ENCODE peak calls at places on chromosomes 6 and 20, in eight cellular contexts. H is lower lobe of right lung, W is endodermal cell, I is cardiac muscle cell, R is small intestine, Y is prostate gland, Q is PC-9, O is mesenchymal stem cell. B is an unnamed sample. For H3K4me1 and H3K36me3, the result is how much of the 10 kb centered on the place peaks cover.

GRCh38 chr20:25355866-25356265 is 34.8 kb downstream of the ABHD12 start:
- DNase-seq in H (no peak), W (no peak), I (no peak), R (no peak), Y (no peak), Q (no peak), O (no peak), B (no peak)

GRCh38 chr20:8996817-8997512 is 71.9 kb upstream of the PLCB4 start:
- DNase-seq in H (no peak), W (no peak), I (no peak), R (no peak), Y (no peak), Q (no peak), O (no peak), B (no peak)

GRCh38 chr6:145360865-145361264 is 374.5 kb downstream of the EPM2A start:
- DNase-seq in H (no peak), W (no peak), I (no peak), R (no peak), Y (no peak), Q (no peak), O (no peak), B (no peak)

GRCh38 chr6:102619585-102619984 is 1226.1 kb downstream of the GRIK2 start:
- DNase-seq in H (no peak), W (no peak), I (peak), R (no peak), Y (no peak), Q (no peak), O (peak), B (no peak)

GRCh38 chr20:63568170-63568981 is 5.7 kb downstream of the HELZ2 start:
- DNase-seq in H (no peak), W (no peak), I (no peak), R (no peak), Y (no peak), Q (no peak), O (no peak), B (no peak)

GRCh38 chr20:50278684-50279531 is 88.3 kb downstream of the CEBPB start:
- DNase-seq in H (peak), W (peak), I (peak), R (peak), Y (peak), Q (peak), O (peak), B (peak)

GRCh38 chr6:44005507-44005903 is 121.7 kb downstream of the MRPL14 start:
- DNase-seq in H (no peak), W (no peak), I (no peak), R (no peak), Y (no peak), Q (no peak), O (no peak), B (no peak)

GRCh38 chr20:37777556-37777955 is 83.7 kb downstream of the CTNNBL1 start:
- DNase-seq in H (no peak), W (no peak), I (no peak), R (no peak), Y (no peak), Q (no peak), O (no peak), B (no peak)

GRCh38 chr6:119536666-119537065 is 187.1 kb upstream of the MAN1A1 start:
- DNase-seq in H (no peak), W (no peak), I (no peak), R (no peak), Y (no peak), Q (no peak), O (no peak), B (no peak)

GRCh38 chr6:46734867-46735719 is at the start of gene PLA2G7:
- DNase-seq in H (peak), W (peak), I (peak), R (no peak), Y (peak), Q (peak), O (peak), B (no peak)

DNA sequence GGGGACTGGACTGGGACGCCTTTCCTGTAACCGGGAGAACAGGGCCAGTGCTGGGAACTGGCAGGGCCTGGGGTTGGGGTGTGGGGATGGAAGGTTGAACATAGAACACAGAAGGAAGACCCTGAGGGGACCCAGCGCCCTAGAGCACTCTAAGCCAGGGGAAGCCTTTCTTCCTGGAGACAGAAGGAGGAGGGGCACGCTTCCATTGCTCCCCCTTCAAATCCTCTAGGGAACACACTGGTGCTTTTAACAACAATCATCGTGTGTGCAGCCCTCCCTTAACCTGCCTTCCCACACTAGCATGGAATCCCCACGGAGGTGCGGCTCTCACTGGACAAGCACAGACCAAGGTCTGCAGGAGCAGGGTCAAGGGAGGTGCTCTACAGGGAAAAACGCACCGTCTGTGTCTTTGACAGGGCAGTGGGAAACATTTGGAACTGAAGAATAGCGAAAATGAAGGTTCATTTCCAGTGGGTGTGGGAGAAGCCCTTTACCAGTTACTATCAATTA is 527.0 kb downstream of the QKI start:
- DNase-seq in H (no peak), W (peak), I (no peak), R (no peak), Y (no peak), Q (no peak), O (no peak), B (no peak)
- H3K4me1 ChIP-seq in H (under half), W (under half), I (under half), R (under half), Y (under half), Q (under half), O (under half), B (under half)

GRCh38 chr6:49327575-49327974 is 135.5 kb downstream of the MMUT start:
- DNase-seq in H (no peak), W (no peak), I (no peak), R (no peak), Y (no peak), Q (no peak), O (no peak), B (no peak)

GRCh38 chr6:49336514-49337131 is 126.4 kb downstream of the MMUT start:
- DNase-seq in H (no peak), W (no peak), I (peak), R (peak), Y (no peak), Q (no peak), O (peak), B (peak)

GRCh38 chr6:49328051-49328450 is 135.0 kb downstream of the MMUT start:
- DNase-seq in H (no peak), W (no peak), I (no peak), R (no peak), Y (no peak), Q (no peak), O (peak), B (no peak)

GRCh38 chr6:49333345-49334120 is 129.5 kb downstream of the MMUT start:
- DNase-seq in H (no peak), W (no peak), I (no peak), R (no peak), Y (no peak), Q (no peak), O (no peak), B (no peak)

DNA sequence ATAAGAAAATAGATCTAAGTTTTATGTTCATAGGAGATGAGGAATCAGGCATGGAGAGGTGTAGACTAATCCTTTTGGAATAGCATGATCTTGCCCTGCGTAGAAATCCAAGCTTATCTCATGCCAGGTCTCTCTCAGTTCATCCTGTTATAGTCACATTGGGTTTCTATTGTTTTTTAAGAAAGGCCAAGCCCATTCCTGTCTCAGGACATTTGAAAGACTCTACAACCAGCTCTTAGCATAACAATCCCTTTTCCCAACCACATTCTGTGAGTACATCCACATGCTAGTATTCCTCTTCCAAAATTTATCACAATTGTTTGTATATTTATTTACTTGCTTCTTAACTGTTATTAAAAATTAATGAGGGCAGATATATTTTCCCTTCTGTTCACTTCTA is 130.3 kb downstream of the MMUT start:
- DNase-seq in H (no peak), W (no peak), I (no peak), R (no peak), Y (no peak), Q (no peak), O (no peak), B (no peak)
- H3K27ac ChIP-seq in H (no peak), W (no peak), I (no peak), R (no peak), Y (no peak), Q (no peak), O (no peak), B (no peak)

DNA sequence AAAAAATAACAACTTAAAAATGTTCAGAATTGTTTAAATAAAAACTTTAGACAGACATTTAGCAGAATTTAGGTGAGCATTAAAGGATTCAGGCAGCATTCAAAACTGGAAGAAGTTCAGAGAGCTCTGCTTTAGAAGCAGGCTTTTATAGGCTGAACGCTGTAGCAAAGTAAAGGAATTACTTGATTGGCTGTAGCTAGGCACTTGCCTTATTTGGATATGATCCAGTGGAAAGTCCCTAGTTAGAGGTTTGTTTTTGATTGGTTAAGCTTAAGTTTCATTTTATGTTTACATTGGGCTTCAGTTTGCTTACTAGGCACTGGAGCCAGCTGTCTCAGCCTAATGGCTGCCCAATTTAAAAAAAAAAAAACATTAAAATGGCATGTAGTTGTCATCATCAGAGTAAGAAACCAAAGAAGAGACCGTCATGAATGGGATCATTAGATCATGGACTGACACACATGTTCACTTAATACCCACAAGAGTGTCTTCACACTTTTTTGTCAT is 65.1 kb downstream of the CBFA2T2 start:
- DNase-seq in H (no peak), W (no peak), I (peak), R (peak), Y (peak), Q (peak), O (peak), B (peak)
- H3K36me3 ChIP-seq in H (under half), W (under half), I (under half), R (under half), Y (under half), Q (under half), O (under half), B (under half)

GRCh38 chr6:167698540-167698939 is 128.2 kb upstream of the AFDN start:
- DNase-seq in H (no peak), W (no peak), I (no peak), R (no peak), Y (no peak), Q (no peak), O (no peak), B (no peak)
- H3K4me1 ChIP-seq in H (under half), W (under half), I (under half), R (under half), Y (under half), Q (under half), O (under half), B (under half)

GRCh38 chr6:42237857-42238256 is 20.2 kb upstream of the MRPS10 start:
- DNase-seq in H (no peak), W (no peak), I (no peak), R (no peak), Y (no peak), Q (no peak), O (no peak), B (no peak)
- H3K27ac ChIP-seq in H (no peak), W (no peak), I (no peak), R (no peak), Y (no peak), Q (no peak), O (no peak), B (no peak)

DNA sequence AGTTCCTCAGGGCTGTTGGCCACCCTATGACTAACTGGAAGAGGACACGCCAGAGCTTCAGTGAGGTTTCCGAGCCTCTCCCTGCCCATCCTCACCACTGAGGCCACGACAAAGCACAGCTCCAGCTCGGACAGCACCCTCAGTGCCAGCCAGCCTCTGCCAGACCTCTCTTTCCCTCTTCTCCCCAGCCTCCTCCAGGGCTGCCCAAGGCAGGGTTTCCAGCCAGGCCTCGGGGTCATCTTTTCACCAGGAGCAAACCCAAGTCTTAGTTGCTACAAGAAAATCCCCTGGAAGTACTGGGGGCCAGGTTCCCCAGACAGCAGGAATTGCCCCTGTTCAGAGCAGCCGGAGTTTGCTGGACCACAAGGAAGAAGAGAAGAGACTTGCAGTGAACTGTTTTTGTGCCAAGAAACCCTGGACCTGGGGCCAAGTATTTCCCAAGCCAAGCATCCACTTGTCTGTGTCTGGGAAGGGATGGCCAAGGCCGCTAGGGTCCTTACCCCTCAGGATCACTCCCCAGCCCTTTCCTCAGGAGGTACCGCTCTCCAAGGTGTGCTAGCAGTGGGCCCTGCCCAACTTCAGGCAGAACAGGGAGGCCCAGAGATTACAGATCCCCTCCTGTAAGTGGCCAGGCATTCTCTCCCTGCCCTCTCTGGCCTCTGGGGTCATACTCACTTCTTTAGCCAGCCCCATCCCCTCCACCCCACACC is 41.6 kb downstream of the PLAGL2 start:
- DNase-seq in H (no peak), W (no peak), I (no peak), R (no peak), Y (no peak), Q (no peak), O (no peak), B (no peak)
- H3K36me3 ChIP-seq in H (half or more), W (under half), I (under half), R (under half), Y (under half), Q (under half), O (half or more), B (under half)

GRCh38 chr20:48285656-48286055 is 500.4 kb upstream of the SULF2 start:
- DNase-seq in H (no peak), W (no peak), I (no peak), R (peak), Y (no peak), Q (no peak), O (no peak), B (no peak)
- H3K4me1 ChIP-seq in H (under half), W (under half), I (under half), R (under half), Y (under half), Q (under half), O (under half), B (under half)

B was measured in colonic mucosa.